ENCODE peak calls at places on chromosomes 11 and 22, in eight cellular contexts. P is heart right ventricle, R is pancreas, G is HCT116, U is A549, M is gastrocnemius medialis, X is fibroblast of lung, Z is cardiac muscle cell. O is an unnamed sample.

GRCh38 chr11:34830035-34830434 is 86.1 kb downstream of the APIP start:
- DNase-seq in P (no peak), R (no peak), G (no peak), U (no peak), M (no peak), X (no peak), Z (no peak), O (no peak)

GRCh38 chr11:66853242-66854229 is 3.3 kb upstream of the LRFN4 start:
- DNase-seq in P (no peak), R (peak; percentile 65), G (no peak), U (no peak), M (no peak), X (no peak), Z (no peak), O (no peak)

GRCh38 chr22:39240841-39241631 is 3.7 kb downstream of the PDGFB start:
- DNase-seq in P (peak; percentile 56), R (peak; percentile 89), G (peak; percentile 64), U (peak; percentile 61), M (peak; percentile 80), X (no peak), Z (no peak), O (no peak)

GRCh38 chr11:64234840-64235379 is 526 bp downstream of the VEGFB start:
- DNase-seq in P (peak; percentile 69), R (peak; percentile 87), G (no peak), U (no peak), M (peak; percentile 56), X (no peak), Z (peak; percentile 17), O (no peak)

GRCh38 chr22:33018232-33018864 is 39.8 kb downstream of the SYN3 start:
- DNase-seq in P (peak; percentile 47), R (no peak), G (peak; percentile 18), U (peak; percentile 37), M (no peak), X (peak; percentile 45), Z (peak; percentile 67), O (no peak)

GRCh38 chr22:45602824-45603301 is 68.8 kb upstream of the ATXN10 start:
- DNase-seq in P (no peak), R (peak; percentile 26), G (peak; percentile 80), U (peak; percentile 82), M (peak; percentile 54), X (peak; percentile 34), Z (peak; percentile 48), O (no peak)

GRCh38 chr22:50577987-50578775 is at the start of gene CPT1B:
- DNase-seq in P (peak; percentile 55), R (peak; percentile 72), G (no peak), U (no peak), M (peak; percentile 79), X (peak; percentile 55), Z (peak; percentile 42), O (no peak)

GRCh38 chr11:12122083-12122482 is 11.7 kb downstream of the MICAL2 start:
- DNase-seq in P (no peak), R (no peak), G (peak; percentile 48), U (peak; percentile 50), M (no peak), X (no peak), Z (no peak), O (no peak)

GRCh38 chr22:38298312-38299000 is 18.8 kb downstream of the CSNK1E start:
- DNase-seq in P (no peak), R (peak; percentile 71), G (peak; percentile 58), U (no peak), M (no peak), X (peak; percentile 95), Z (peak; percentile 97), O (no peak)

GRCh38 chr22:50247748-50248147 is 2.9 kb upstream of the TUBGCP6 start:
- DNase-seq in P (no peak), R (no peak), G (peak; percentile 64), U (peak; percentile 54), M (no peak), X (peak; percentile 45), Z (peak; percentile 81), O (no peak)

GRCh38 chr11:71298016-71298550 is 45.7 kb upstream of the SHANK2 start:
- DNase-seq in P (no peak), R (no peak), G (no peak), U (no peak), M (no peak), X (no peak), Z (no peak), O (no peak)

GRCh38 chr11:27718346-27718852 is 18.1 kb upstream of the BDNF start:
- DNase-seq in P (no peak), R (no peak), G (peak; percentile 73), U (peak; percentile 93), M (no peak), X (peak; percentile 93), Z (peak; percentile 94), O (no peak)

GRCh38 chr11:65500262-65501004 is 1.6 kb downstream of the MALAT1 start:
- DNase-seq in P (no peak), R (peak; percentile 73), G (no peak), U (peak; percentile 69), M (no peak), X (peak; percentile 65), Z (peak; percentile 77), O (no peak)

GRCh38 chr22:26893034-26893710 is 235.8 kb downstream of the MIAT start:
- DNase-seq in P (no peak), R (no peak), G (no peak), U (no peak), M (no peak), X (no peak), Z (no peak), O (no peak)

GRCh38 chr11:31445621-31446020 is 63.8 kb downstream of the IMMP1L start:
- DNase-seq in P (no peak), R (no peak), G (no peak), U (no peak), M (no peak), X (no peak), Z (no peak), O (no peak)

GRCh38 chr11:61041755-61042518 is 60.4 kb upstream of the CD5 start:
- DNase-seq in P (peak; percentile 51), R (no peak), G (no peak), U (peak; percentile 10), M (no peak), X (peak; percentile 3), Z (peak; percentile 32), O (no peak)

GRCh38 chr11:127334466-127334865 is 333.9 kb upstream of the KIRREL3 start:
- DNase-seq in P (no peak), R (no peak), G (no peak), U (no peak), M (no peak), X (no peak), Z (no peak), O (no peak)

GRCh38 chr11:103730151-103730940 is 306.1 kb upstream of the DDI1 start:
- DNase-seq in P (no peak), R (no peak), G (no peak), U (no peak), M (no peak), X (peak; percentile 63), Z (peak; percentile 66), O (no peak)

GRCh38 chr22:30425327-30425615 is 297 bp upstream of the MTFP1 start:
- DNase-seq in P (no peak), R (no peak), G (no peak), U (no peak), M (no peak), X (no peak), Z (no peak), O (no peak)
- H3K4me1 ChIP-seq in P (peaks cover 51% of the 10 kb centered on the region), R (peaks cover 15% of the 10 kb centered on the region), G (peaks cover 64% of the 10 kb centered on the region), U (peaks cover 33% of the 10 kb centered on the region), M (peaks cover 31% of the 10 kb centered on the region), X (peaks cover 34% of the 10 kb centered on the region), Z (peaks cover 20% of the 10 kb centered on the region), O (peaks cover 19% of the 10 kb centered on the region)

DNA sequence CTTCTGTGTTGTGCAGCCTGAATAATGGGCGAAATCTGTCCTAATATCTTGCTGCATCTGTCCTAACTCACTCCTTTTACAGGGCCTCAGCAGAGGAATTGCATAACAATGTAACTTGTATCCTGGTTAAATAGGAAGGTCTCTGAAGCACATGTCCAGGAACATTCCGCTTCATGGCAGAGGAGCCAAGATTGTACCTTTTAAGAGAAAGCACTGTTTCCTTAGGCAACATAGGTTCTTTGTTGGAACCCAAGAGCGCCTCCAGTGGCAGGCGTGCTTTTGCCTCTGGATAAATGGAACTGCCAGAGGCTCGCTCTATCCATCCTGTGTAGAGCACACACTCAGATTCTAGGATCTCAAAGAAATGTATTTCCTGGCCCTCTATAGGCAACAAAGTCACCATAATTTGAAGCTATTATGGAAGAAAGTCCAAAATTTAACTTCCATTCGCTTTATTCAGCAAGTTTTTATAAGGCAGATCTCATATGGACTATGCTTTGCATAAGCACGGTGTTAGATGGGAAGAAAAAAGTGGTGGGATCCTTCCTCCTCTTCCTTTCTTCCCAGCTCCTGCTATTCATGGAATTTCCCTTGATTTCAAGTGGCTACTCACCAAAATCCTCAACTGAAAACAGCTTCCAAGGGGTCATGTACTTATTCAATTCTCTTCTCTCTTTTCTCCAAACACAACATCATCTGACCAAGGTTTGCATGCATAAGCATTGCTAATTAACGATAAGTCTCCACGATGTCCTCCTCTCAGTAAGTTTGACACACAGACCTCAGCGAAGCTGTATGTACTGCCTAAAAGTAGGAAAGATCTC is at the start of gene BLID:
- DNase-seq in P (peak; percentile 21), R (no peak), G (no peak), U (peak; percentile 31), M (peak; percentile 57), X (peak; percentile 44), Z (peak; percentile 71), O (no peak)
- TF ChIP-seq CTCF in P (peak; percentile 40), R (no peak), G (peak; percentile 81), U (peak; percentile 37), M (peak; percentile 27), X (peak; percentile 61), Z (peak; percentile 66), O (peak; percentile 34)

DNA sequence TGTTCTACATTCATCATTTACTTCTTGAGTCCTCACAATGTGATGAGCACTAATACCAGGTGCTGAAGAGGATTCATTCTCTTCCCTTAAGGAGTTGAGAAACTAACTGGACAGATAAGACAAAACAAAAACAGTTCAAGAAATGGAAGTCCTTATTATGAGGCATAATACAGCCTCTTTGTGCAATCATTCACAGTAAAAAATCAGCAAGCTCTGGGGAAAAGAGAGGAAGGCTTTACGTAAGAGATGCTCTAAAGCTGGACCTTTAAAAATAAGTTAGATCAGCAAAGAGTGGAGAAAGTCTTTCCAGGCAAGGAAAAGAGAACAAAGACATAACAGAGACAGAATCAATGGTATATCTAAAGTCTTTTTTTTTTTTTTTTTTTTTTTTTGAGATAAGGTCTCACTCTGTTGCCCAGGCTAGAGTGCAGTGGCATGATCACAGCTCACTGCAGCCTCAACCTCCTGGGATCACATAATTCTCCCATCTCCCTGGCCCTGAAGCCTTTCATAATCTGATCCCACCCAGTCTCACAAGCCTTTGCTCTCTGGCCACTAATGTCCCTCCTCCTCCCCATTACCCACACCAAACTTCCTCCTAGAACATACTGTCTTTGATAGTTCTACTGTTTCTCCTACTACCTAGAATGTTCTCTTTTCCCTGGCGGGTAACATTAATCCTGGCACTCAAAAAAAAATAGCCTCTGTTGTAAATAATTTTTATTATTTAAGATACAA is 40.9 kb downstream of the MRTFA start:
- DNase-seq in P (no peak), R (no peak), G (no peak), U (no peak), M (no peak), X (no peak), Z (peak; percentile 47), O (no peak)
- H3K4me1 ChIP-seq in P (peaks cover 69% of the 10 kb centered on the region), R (peaks cover 20% of the 10 kb centered on the region), G (peaks cover 61% of the 10 kb centered on the region), U (peaks cover 89% of the 10 kb centered on the region), M (peaks cover 47% of the 10 kb centered on the region), X (peaks cover 7% of the 10 kb centered on the region), Z (peaks cover 55% of the 10 kb centered on the region), O (peaks cover 22% of the 10 kb centered on the region)

DNA sequence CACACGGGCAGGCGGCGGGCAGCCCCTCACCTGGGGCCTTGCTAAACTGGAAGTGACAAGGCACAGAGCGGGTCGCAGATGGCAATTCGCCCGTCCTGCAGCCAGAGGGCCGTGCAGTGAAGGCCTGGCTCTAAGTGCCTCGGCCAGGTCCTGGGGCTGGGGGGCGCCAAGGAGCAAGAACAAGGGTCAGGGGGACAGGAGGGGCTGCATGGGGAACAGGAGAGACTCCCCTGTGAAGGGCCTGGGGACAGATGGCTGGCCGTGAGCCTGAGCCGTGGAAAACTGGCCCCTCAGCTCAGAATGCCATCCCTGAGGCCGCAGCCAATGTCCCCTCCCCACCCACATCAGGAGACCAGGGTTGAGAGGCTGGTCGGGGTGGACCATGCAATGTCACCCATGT is 60.0 kb downstream of the RTL6 start:
- DNase-seq in P (no peak), R (no peak), G (no peak), U (no peak), M (no peak), X (no peak), Z (no peak), O (no peak)
- TF ChIP-seq CTCF in P (no peak), R (no peak), G (peak; percentile 26), U (no peak), M (no peak), X (no peak), Z (no peak), O (no peak)